ENCODE peak calls at places on chromosomes 12 and 14, in four cellular contexts. T is gastrocnemius medialis; C is left cardiac atrium; O is CD4-positive, alpha-beta T cell. L is an unnamed sample.

GRCh38 chr14:106691601-106692291 is 1165.4 kb downstream of the TMEM121 start:
- DNase-seq in T (no peak), C (peak), O (peak), L (no peak)

GRCh38 chr12:120903382-120903817 is 758 bp downstream of the SPPL3 start:
- DNase-seq in T (peak), C (peak), O (peak), L (peak)

GRCh38 chr12:28780096-28780495 is 369.0 kb upstream of the FAR2 start:
- DNase-seq in T (no peak), C (no peak), O (no peak), L (no peak)

GRCh38 chr12:12273291-12273957 is 6.6 kb upstream of the LRP6 start:
- DNase-seq in T (no peak), C (no peak), O (no peak), L (no peak)

GRCh38 chr14:70415788-70416187 is 1.1 kb downstream of the SYNJ2BP start:
- DNase-seq in T (no peak), C (no peak), O (no peak), L (no peak)

GRCh38 chr12:123973552-123974341 is 732 bp downstream of the ZNF664 start:
- DNase-seq in T (peak), C (peak), O (peak), L (no peak)

GRCh38 chr14:103137721-103138482 is 14.6 kb downstream of the TNFAIP2 start:
- DNase-seq in T (no peak), C (no peak), O (no peak), L (no peak)

GRCh38 chr14:68271996-68272395 is 452.4 kb downstream of the RAD51B start:
- DNase-seq in T (no peak), C (no peak), O (no peak), L (no peak)

GRCh38 chr12:51591020-51591901 is at the start of gene SCN8A:
- DNase-seq in T (no peak), C (peak), O (peak), L (no peak)